ENCODE peak calls at places on chromosomes 16 and 17, in five cellular contexts. One of them, this sample, is unnamed.

GRCh38 chr17:82332669-82333278 is 792 bp downstream of the SECTM1 start:
- DNase-seq in lung: peak; percentile 67
- DNase-seq in CD8-positive, alpha-beta T cell: no peak
- DNase-seq in mucosa of descending colon: peak; percentile 61
- DNase-seq in A549: peak; percentile 58
- DNase-seq in this sample: peak; percentile 56

GRCh38 chr17:75641343-75641742 is 8.1 kb downstream of the SMIM5 start:
- DNase-seq in A549: no peak
- DNase-seq in lung: no peak
- DNase-seq in CD8-positive, alpha-beta T cell: no peak
- DNase-seq in mucosa of descending colon: no peak
- DNase-seq in this sample: no peak

GRCh38 chr17:49438885-49439284 is 24.2 kb upstream of the PHB1 start:
- DNase-seq in A549: no peak
- DNase-seq in mucosa of descending colon: no peak
- DNase-seq in lung: no peak
- DNase-seq in CD8-positive, alpha-beta T cell: no peak
- DNase-seq in this sample: no peak

GRCh38 chr16:63289834-63290460 is 1253.7 kb upstream of the CDH8 start:
- DNase-seq in A549: peak; percentile 48
- DNase-seq in mucosa of descending colon: peak; percentile 29
- DNase-seq in lung: no peak
- DNase-seq in CD8-positive, alpha-beta T cell: no peak
- DNase-seq in this sample: peak; percentile 46

GRCh38 chr17:6755731-6756184 is at the start of gene XAF1:
- DNase-seq in mucosa of descending colon: peak; percentile 55
- DNase-seq in CD8-positive, alpha-beta T cell: peak; percentile 12
- DNase-seq in lung: peak; percentile 49
- DNase-seq in A549: no peak
- DNase-seq in this sample: peak; percentile 46

GRCh38 chr17:65797809-65798208 is 236.4 kb upstream of the AXIN2 start:
- DNase-seq in lung: no peak
- DNase-seq in mucosa of descending colon: no peak
- DNase-seq in A549: peak; percentile 26
- DNase-seq in CD8-positive, alpha-beta T cell: no peak
- DNase-seq in this sample: no peak

GRCh38 chr16:31064882-31065461 is 9.1 kb downstream of the ZNF668 start:
- DNase-seq in A549: peak; percentile 74
- DNase-seq in lung: peak; percentile 37
- DNase-seq in mucosa of descending colon: no peak
- DNase-seq in CD8-positive, alpha-beta T cell: no peak
- DNase-seq in this sample: no peak

GRCh38 chr17:29256735-29257466 is 10.2 kb downstream of the CRYBA1 start:
- DNase-seq in CD8-positive, alpha-beta T cell: no peak
- DNase-seq in A549: no peak
- DNase-seq in mucosa of descending colon: no peak
- DNase-seq in lung: no peak
- DNase-seq in this sample: no peak

GRCh38 chr16:55475919-55476318 is 3.1 kb upstream of the MMP2 start:
- DNase-seq in lung: no peak
- DNase-seq in CD8-positive, alpha-beta T cell: no peak
- DNase-seq in mucosa of descending colon: no peak
- DNase-seq in A549: no peak
- DNase-seq in this sample: no peak

GRCh38 chr17:57900991-57901743 is 51.3 kb upstream of the MRPS23 start:
- DNase-seq in A549: no peak
- DNase-seq in mucosa of descending colon: no peak
- DNase-seq in CD8-positive, alpha-beta T cell: no peak
- DNase-seq in lung: peak; percentile 72
- DNase-seq in this sample: peak; percentile 75

GRCh38 chr16:85234310-85235235 is 122.3 kb upstream of the CIBAR2 start:
- DNase-seq in CD8-positive, alpha-beta T cell: no peak
- DNase-seq in lung: peak; percentile 40
- DNase-seq in A549: peak; percentile 37
- DNase-seq in mucosa of descending colon: peak; percentile 65
- DNase-seq in this sample: peak; percentile 51

GRCh38 chr16:84893849-84894599 is 74.2 kb downstream of the CRISPLD2 start:
- DNase-seq in mucosa of descending colon: no peak
- DNase-seq in CD8-positive, alpha-beta T cell: no peak
- DNase-seq in A549: no peak
- DNase-seq in lung: no peak
- DNase-seq in this sample: no peak

GRCh38 chr16:23866628-23867027 is 30.8 kb downstream of the PRKCB start:
- DNase-seq in mucosa of descending colon: no peak
- DNase-seq in CD8-positive, alpha-beta T cell: no peak
- DNase-seq in lung: no peak
- DNase-seq in A549: no peak
- DNase-seq in this sample: no peak

GRCh38 chr17:32496348-32497078 is 9.7 kb downstream of the CDK5R1 start:
- DNase-seq in A549: no peak
- DNase-seq in mucosa of descending colon: no peak
- DNase-seq in lung: no peak
- DNase-seq in CD8-positive, alpha-beta T cell: no peak
- DNase-seq in this sample: no peak

GRCh38 chr16:1863681-1864460 is 8.1 kb downstream of the MEIOB start:
- DNase-seq in CD8-positive, alpha-beta T cell: no peak
- DNase-seq in lung: no peak
- DNase-seq in A549: peak; percentile 44
- DNase-seq in mucosa of descending colon: no peak
- DNase-seq in this sample: no peak

GRCh38 chr16:88548131-88548874 is 21.9 kb upstream of the ZC3H18 start:
- DNase-seq in CD8-positive, alpha-beta T cell: no peak
- DNase-seq in mucosa of descending colon: no peak
- DNase-seq in A549: no peak
- DNase-seq in lung: no peak
- DNase-seq in this sample: no peak

GRCh38 chr16:65744401-65744800 is 622.1 kb upstream of the CDH5 start:
- DNase-seq in CD8-positive, alpha-beta T cell: no peak
- DNase-seq in lung: no peak
- DNase-seq in mucosa of descending colon: no peak
- DNase-seq in A549: no peak
- DNase-seq in this sample: no peak

GRCh38 chr16:64321066-64321465 is 800.8 kb downstream of the CDH11 start:
- DNase-seq in mucosa of descending colon: no peak
- DNase-seq in CD8-positive, alpha-beta T cell: no peak
- DNase-seq in A549: no peak
- DNase-seq in lung: no peak
- DNase-seq in this sample: no peak

GRCh38 chr16:468072-468821 is 42.8 kb downstream of the RAB11FIP3 start:
- DNase-seq in A549: peak; percentile 27
- DNase-seq in CD8-positive, alpha-beta T cell: no peak
- DNase-seq in mucosa of descending colon: no peak
- DNase-seq in lung: no peak
- DNase-seq in this sample: no peak

GRCh38 chr16:30183961-30184429 is 593 bp downstream of the CORO1A start:
- DNase-seq in A549: no peak
- DNase-seq in mucosa of descending colon: peak; percentile 67
- DNase-seq in lung: peak; percentile 57
- DNase-seq in CD8-positive, alpha-beta T cell: peak; percentile 59
- DNase-seq in this sample: peak; percentile 53

GRCh38 chr17:75985986-75986385 is 6.9 kb downstream of the TEN1 start:
- DNase-seq in lung: no peak
- DNase-seq in A549: no peak
- DNase-seq in mucosa of descending colon: no peak
- DNase-seq in CD8-positive, alpha-beta T cell: no peak
- DNase-seq in this sample: no peak

GRCh38 chr16:78170360-78170928 is 71.0 kb downstream of the WWOX start:
- DNase-seq in A549: no peak
- DNase-seq in mucosa of descending colon: no peak
- DNase-seq in CD8-positive, alpha-beta T cell: no peak
- DNase-seq in lung: no peak
- DNase-seq in this sample: no peak

GRCh38 chr16:56849690-56850680 is 15.0 kb upstream of the SLC12A3 start:
- DNase-seq in mucosa of descending colon: peak; percentile 4
- DNase-seq in lung: no peak
- DNase-seq in A549: no peak
- DNase-seq in CD8-positive, alpha-beta T cell: no peak
- DNase-seq in this sample: no peak

GRCh38 chr17:75645889-75646625 is 12.8 kb downstream of the SMIM5 start:
- DNase-seq in CD8-positive, alpha-beta T cell: no peak
- DNase-seq in A549: peak; percentile 94
- DNase-seq in mucosa of descending colon: peak; percentile 89
- DNase-seq in lung: peak; percentile 84
- DNase-seq in this sample: peak; percentile 94

GRCh38 chr17:65514082-65514481 is 47.4 kb downstream of the AXIN2 start:
- DNase-seq in mucosa of descending colon: no peak
- DNase-seq in lung: no peak
- DNase-seq in CD8-positive, alpha-beta T cell: no peak
- DNase-seq in A549: no peak
- DNase-seq in this sample: no peak

GRCh38 chr16:63287411-63287810 is 1251.2 kb upstream of the CDH8 start:
- DNase-seq in A549: no peak
- DNase-seq in CD8-positive, alpha-beta T cell: no peak
- DNase-seq in lung: no peak
- DNase-seq in mucosa of descending colon: no peak
- DNase-seq in this sample: no peak

GRCh38 chr16:6573577-6573976 is 759.1 kb upstream of the RBFOX1 start:
- DNase-seq in mucosa of descending colon: peak; percentile 48
- DNase-seq in lung: no peak
- DNase-seq in CD8-positive, alpha-beta T cell: no peak
- DNase-seq in A549: no peak
- DNase-seq in this sample: no peak
- TF ChIP-seq CTCF in mucosa of descending colon: no peak
- TF ChIP-seq CTCF in lung: no peak
- TF ChIP-seq CTCF in CD8-positive, alpha-beta T cell: no peak
- TF ChIP-seq CTCF in A549: no peak
- TF ChIP-seq CTCF in this sample: no peak

GRCh38 chr16:25258856-25259179 is 1.2 kb upstream of the ZKSCAN2 start:
- DNase-seq in A549: no peak
- DNase-seq in CD8-positive, alpha-beta T cell: no peak
- DNase-seq in lung: no peak
- DNase-seq in mucosa of descending colon: no peak
- DNase-seq in this sample: no peak

GRCh38 chr16:25260416-25260815 is 2.8 kb upstream of the ZKSCAN2 start:
- DNase-seq in A549: no peak
- DNase-seq in lung: no peak
- DNase-seq in mucosa of descending colon: no peak
- DNase-seq in CD8-positive, alpha-beta T cell: no peak
- DNase-seq in this sample: no peak

GRCh38 chr16:25257956-25258855 is 561 bp upstream of the ZKSCAN2 start:
- DNase-seq in A549: peak; percentile 97
- DNase-seq in CD8-positive, alpha-beta T cell: peak; percentile 56
- DNase-seq in mucosa of descending colon: peak; percentile 88
- DNase-seq in lung: peak; percentile 82
- DNase-seq in this sample: peak; percentile 82

GRCh38 chr16:25257504-25257955 is at the start of gene ZKSCAN2:
- DNase-seq in CD8-positive, alpha-beta T cell: peak; percentile 57
- DNase-seq in mucosa of descending colon: peak; percentile 95
- DNase-seq in lung: peak; percentile 88
- DNase-seq in A549: peak; percentile 93
- DNase-seq in this sample: peak; percentile 92

GRCh38 chr16:25256821-25257503 is 683 bp downstream of the ZKSCAN2 start:
- DNase-seq in A549: peak; percentile 22
- DNase-seq in CD8-positive, alpha-beta T cell: no peak
- DNase-seq in lung: no peak
- DNase-seq in mucosa of descending colon: peak; percentile 45
- DNase-seq in this sample: no peak
- TF ChIP-seq CTCF in A549: no peak
- TF ChIP-seq CTCF in CD8-positive, alpha-beta T cell: no peak
- TF ChIP-seq CTCF in lung: no peak
- TF ChIP-seq CTCF in mucosa of descending colon: no peak
- TF ChIP-seq CTCF in this sample: no peak

GRCh38 chr16:16882766-16883165 is 503.8 kb downstream of the NPIPA7 start:
- DNase-seq in CD8-positive, alpha-beta T cell: no peak
- DNase-seq in mucosa of descending colon: no peak
- DNase-seq in lung: no peak
- DNase-seq in A549: no peak
- DNase-seq in this sample: no peak

GRCh38 chr16:16884451-16884850 is 505.5 kb downstream of the NPIPA7 start:
- DNase-seq in A549: no peak
- DNase-seq in CD8-positive, alpha-beta T cell: no peak
- DNase-seq in lung: no peak
- DNase-seq in mucosa of descending colon: no peak
- DNase-seq in this sample: no peak

GRCh38 chr16:16877061-16877460 is 498.1 kb downstream of the NPIPA7 start:
- DNase-seq in mucosa of descending colon: no peak
- DNase-seq in A549: no peak
- DNase-seq in CD8-positive, alpha-beta T cell: no peak
- DNase-seq in lung: no peak
- DNase-seq in this sample: no peak

GRCh38 chr16:16879567-16880251 is 500.8 kb downstream of the NPIPA7 start:
- DNase-seq in A549: no peak
- DNase-seq in lung: no peak
- DNase-seq in mucosa of descending colon: no peak
- DNase-seq in CD8-positive, alpha-beta T cell: no peak
- DNase-seq in this sample: no peak

DNA sequence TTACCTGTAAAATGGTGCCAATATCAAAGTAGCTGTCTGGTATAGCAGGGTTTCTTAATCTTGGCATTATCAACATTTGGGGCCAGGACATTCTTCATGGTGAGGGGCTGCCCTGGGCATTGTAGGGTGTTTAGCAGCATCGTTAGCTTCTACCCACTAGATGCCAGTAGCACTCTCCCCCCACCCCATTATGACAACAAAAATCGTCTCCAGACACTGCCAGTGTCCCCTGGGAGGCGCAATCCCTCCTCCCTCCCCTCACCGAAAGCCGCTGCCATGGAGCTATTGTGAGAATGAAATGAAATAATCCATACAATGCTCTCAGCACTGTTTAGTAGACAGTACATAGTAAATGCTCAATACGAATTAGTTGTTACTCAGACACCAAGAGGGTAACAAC is 502.8 kb downstream of the NPIPA7 start:
- DNase-seq in lung: no peak
- DNase-seq in CD8-positive, alpha-beta T cell: no peak
- DNase-seq in A549: no peak
- DNase-seq in mucosa of descending colon: no peak
- DNase-seq in this sample: no peak
- TF ChIP-seq CTCF in lung: no peak
- TF ChIP-seq CTCF in CD8-positive, alpha-beta T cell: no peak
- TF ChIP-seq CTCF in A549: no peak
- TF ChIP-seq CTCF in mucosa of descending colon: no peak
- TF ChIP-seq CTCF in this sample: no peak

GRCh38 chr16:80580109-80580832 is 39.5 kb downstream of the DYNLRB2 start:
- DNase-seq in lung: no peak
- DNase-seq in CD8-positive, alpha-beta T cell: peak; percentile 28
- DNase-seq in mucosa of descending colon: no peak
- DNase-seq in A549: peak; percentile 4
- DNase-seq in this sample: no peak
- TF ChIP-seq CTCF in lung: no peak
- TF ChIP-seq CTCF in CD8-positive, alpha-beta T cell: no peak
- TF ChIP-seq CTCF in mucosa of descending colon: no peak
- TF ChIP-seq CTCF in A549: no peak
- TF ChIP-seq CTCF in this sample: no peak

DNA sequence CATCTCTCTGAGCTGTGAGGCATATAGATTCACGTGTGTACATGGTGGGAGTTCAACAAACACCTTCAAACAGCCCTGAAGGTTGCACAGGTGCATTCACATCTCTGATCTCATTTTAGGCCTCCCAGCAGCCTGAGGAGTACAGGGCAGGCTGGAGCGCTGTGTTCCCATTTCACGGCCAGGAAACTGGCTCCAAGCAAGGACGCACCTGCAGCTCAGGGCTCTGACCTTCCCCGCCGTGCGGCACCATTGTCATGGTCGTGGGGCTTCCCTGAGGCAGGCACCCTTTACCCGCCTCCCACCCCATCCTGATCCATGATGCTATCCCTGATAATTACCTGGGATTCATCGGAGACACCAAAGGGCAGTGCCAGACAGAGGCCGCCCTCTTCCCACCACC is 4.8 kb upstream of the CD300A start:
- DNase-seq in CD8-positive, alpha-beta T cell: no peak
- DNase-seq in mucosa of descending colon: peak; percentile 29
- DNase-seq in lung: no peak
- DNase-seq in A549: no peak
- DNase-seq in this sample: no peak
- TF ChIP-seq CTCF in CD8-positive, alpha-beta T cell: no peak
- TF ChIP-seq CTCF in mucosa of descending colon: no peak
- TF ChIP-seq CTCF in lung: no peak
- TF ChIP-seq CTCF in A549: no peak
- TF ChIP-seq CTCF in this sample: no peak

This sample was measured in stomach.